ENCODE peak calls at places on chromosomes 5 and 9, in ten cellular contexts. One of them, this sample, is unnamed.

GRCh38 chr5:32909207-32909606 is 198.1 kb downstream of the NPR3 start:
- DNase-seq in heart right ventricle: no peak
- DNase-seq in BJ: peak
- DNase-seq in choroid plexus epithelial cell: peak
- DNase-seq in HFF-Myc: no peak
- DNase-seq in left ventricle myocardium inferior: no peak
- DNase-seq in cardiac fibroblast: peak
- DNase-seq in right lobe of liver: no peak
- DNase-seq in foreskin fibroblast: peak
- DNase-seq in AG04449: peak
- DNase-seq in this sample: no peak

GRCh38 chr9:14056235-14056930 is 257.6 kb downstream of the NFIB start:
- DNase-seq in heart right ventricle: no peak
- DNase-seq in BJ: no peak
- DNase-seq in choroid plexus epithelial cell: peak
- DNase-seq in HFF-Myc: no peak
- DNase-seq in left ventricle myocardium inferior: no peak
- DNase-seq in cardiac fibroblast: peak
- DNase-seq in right lobe of liver: no peak
- DNase-seq in foreskin fibroblast: peak
- DNase-seq in AG04449: no peak
- DNase-seq in this sample: no peak

GRCh38 chr9:17614929-17615328 is 36.1 kb downstream of the SH3GL2 start:
- DNase-seq in heart right ventricle: no peak
- DNase-seq in BJ: no peak
- DNase-seq in choroid plexus epithelial cell: no peak
- DNase-seq in HFF-Myc: no peak
- DNase-seq in left ventricle myocardium inferior: no peak
- DNase-seq in cardiac fibroblast: no peak
- DNase-seq in right lobe of liver: no peak
- DNase-seq in foreskin fibroblast: no peak
- DNase-seq in AG04449: no peak
- DNase-seq in this sample: no peak

GRCh38 chr5:172985596-172985995 is 2.0 kb downstream of the ATP6V0E1 start:
- DNase-seq in heart right ventricle: no peak
- DNase-seq in BJ: no peak
- DNase-seq in choroid plexus epithelial cell: no peak
- DNase-seq in HFF-Myc: no peak
- DNase-seq in left ventricle myocardium inferior: no peak
- DNase-seq in cardiac fibroblast: no peak
- DNase-seq in right lobe of liver: no peak
- DNase-seq in foreskin fibroblast: no peak
- DNase-seq in AG04449: no peak
- DNase-seq in this sample: no peak

GRCh38 chr9:101264727-101265126 is 120.1 kb downstream of the BAAT start:
- DNase-seq in heart right ventricle: no peak
- DNase-seq in BJ: no peak
- DNase-seq in choroid plexus epithelial cell: no peak
- DNase-seq in HFF-Myc: no peak
- DNase-seq in left ventricle myocardium inferior: no peak
- DNase-seq in cardiac fibroblast: no peak
- DNase-seq in right lobe of liver: no peak
- DNase-seq in foreskin fibroblast: no peak
- DNase-seq in AG04449: no peak
- DNase-seq in this sample: no peak

GRCh38 chr5:174177976-174178600 is 132.6 kb downstream of the NSG2 start:
- DNase-seq in heart right ventricle: no peak
- DNase-seq in BJ: no peak
- DNase-seq in choroid plexus epithelial cell: no peak
- DNase-seq in HFF-Myc: no peak
- DNase-seq in left ventricle myocardium inferior: no peak
- DNase-seq in cardiac fibroblast: no peak
- DNase-seq in right lobe of liver: no peak
- DNase-seq in foreskin fibroblast: no peak
- DNase-seq in AG04449: no peak
- DNase-seq in this sample: peak

GRCh38 chr5:88660326-88660946 is 222.5 kb downstream of the MEF2C start:
- DNase-seq in heart right ventricle: no peak
- DNase-seq in BJ: no peak
- DNase-seq in choroid plexus epithelial cell: no peak
- DNase-seq in HFF-Myc: no peak
- DNase-seq in left ventricle myocardium inferior: no peak
- DNase-seq in cardiac fibroblast: peak
- DNase-seq in right lobe of liver: no peak
- DNase-seq in foreskin fibroblast: peak
- DNase-seq in AG04449: no peak
- DNase-seq in this sample: peak

GRCh38 chr5:55533806-55534435 is 843 bp downstream of the PLPP1 start:
- DNase-seq in heart right ventricle: no peak
- DNase-seq in BJ: no peak
- DNase-seq in choroid plexus epithelial cell: peak
- DNase-seq in HFF-Myc: peak
- DNase-seq in left ventricle myocardium inferior: no peak
- DNase-seq in cardiac fibroblast: peak
- DNase-seq in right lobe of liver: no peak
- DNase-seq in foreskin fibroblast: peak
- DNase-seq in AG04449: no peak
- DNase-seq in this sample: peak

GRCh38 chr9:86585422-86586143 is 231.4 kb upstream of the TUT7 start:
- DNase-seq in heart right ventricle: no peak
- DNase-seq in BJ: no peak
- DNase-seq in choroid plexus epithelial cell: peak
- DNase-seq in HFF-Myc: no peak
- DNase-seq in left ventricle myocardium inferior: no peak
- DNase-seq in cardiac fibroblast: peak
- DNase-seq in right lobe of liver: no peak
- DNase-seq in foreskin fibroblast: peak
- DNase-seq in AG04449: no peak
- DNase-seq in this sample: no peak

GRCh38 chr9:133606722-133607053 is 2.5 kb downstream of the FAM163B start:
- DNase-seq in heart right ventricle: no peak
- DNase-seq in BJ: no peak
- DNase-seq in choroid plexus epithelial cell: no peak
- DNase-seq in HFF-Myc: no peak
- DNase-seq in left ventricle myocardium inferior: no peak
- DNase-seq in cardiac fibroblast: no peak
- DNase-seq in right lobe of liver: no peak
- DNase-seq in foreskin fibroblast: no peak
- DNase-seq in AG04449: no peak
- DNase-seq in this sample: no peak

GRCh38 chr9:18982246-18982589 is 50.8 kb downstream of the SAXO1 start:
- DNase-seq in heart right ventricle: peak
- DNase-seq in BJ: no peak
- DNase-seq in choroid plexus epithelial cell: no peak
- DNase-seq in HFF-Myc: no peak
- DNase-seq in left ventricle myocardium inferior: no peak
- DNase-seq in cardiac fibroblast: no peak
- DNase-seq in right lobe of liver: no peak
- DNase-seq in foreskin fibroblast: peak
- DNase-seq in AG04449: no peak
- DNase-seq in this sample: no peak

GRCh38 chr9:22158983-22159382 is 149.9 kb upstream of the CDKN2B start:
- DNase-seq in heart right ventricle: no peak
- DNase-seq in BJ: no peak
- DNase-seq in choroid plexus epithelial cell: peak
- DNase-seq in HFF-Myc: no peak
- DNase-seq in left ventricle myocardium inferior: peak
- DNase-seq in cardiac fibroblast: peak
- DNase-seq in right lobe of liver: no peak
- DNase-seq in foreskin fibroblast: peak
- DNase-seq in AG04449: no peak
- DNase-seq in this sample: peak

GRCh38 chr9:129021091-129021490 is 7.0 kb downstream of the SH3GLB2 start:
- DNase-seq in heart right ventricle: no peak
- DNase-seq in BJ: no peak
- DNase-seq in choroid plexus epithelial cell: no peak
- DNase-seq in HFF-Myc: no peak
- DNase-seq in left ventricle myocardium inferior: no peak
- DNase-seq in cardiac fibroblast: no peak
- DNase-seq in right lobe of liver: no peak
- DNase-seq in foreskin fibroblast: no peak
- DNase-seq in AG04449: no peak
- DNase-seq in this sample: no peak

GRCh38 chr9:134222018-134222573 is 57.7 kb upstream of the RNU6ATAC start:
- DNase-seq in heart right ventricle: peak
- DNase-seq in BJ: no peak
- DNase-seq in choroid plexus epithelial cell: no peak
- DNase-seq in HFF-Myc: no peak
- DNase-seq in left ventricle myocardium inferior: no peak
- DNase-seq in cardiac fibroblast: no peak
- DNase-seq in right lobe of liver: peak
- DNase-seq in foreskin fibroblast: no peak
- DNase-seq in AG04449: no peak
- DNase-seq in this sample: no peak

GRCh38 chr9:89635007-89635742 is 30.4 kb downstream of the GADD45G start:
- DNase-seq in heart right ventricle: no peak
- DNase-seq in BJ: peak
- DNase-seq in choroid plexus epithelial cell: peak
- DNase-seq in HFF-Myc: no peak
- DNase-seq in left ventricle myocardium inferior: no peak
- DNase-seq in cardiac fibroblast: peak
- DNase-seq in right lobe of liver: no peak
- DNase-seq in foreskin fibroblast: peak
- DNase-seq in AG04449: no peak
- DNase-seq in this sample: peak

DNA sequence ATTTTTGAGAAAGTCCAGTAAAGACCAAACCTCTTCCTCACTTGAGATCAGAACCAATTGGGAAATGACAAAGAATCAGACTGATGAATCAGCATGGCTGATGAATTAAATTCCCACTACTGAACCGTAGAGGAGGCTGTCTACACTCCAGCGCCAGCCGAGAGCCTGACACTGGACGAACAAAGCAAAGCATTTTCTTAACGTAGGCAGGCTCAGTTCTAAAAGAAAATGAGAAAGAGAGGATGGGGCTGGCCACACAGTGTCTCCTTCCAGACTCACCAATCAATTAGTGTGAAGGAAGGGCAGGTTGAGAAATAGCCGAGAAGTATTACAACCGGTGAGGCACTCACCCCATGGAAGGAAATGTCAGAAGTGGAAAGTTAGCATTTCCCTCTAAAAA is 49.4 kb downstream of the ITGA1 start:
- DNase-seq in heart right ventricle: no peak
- DNase-seq in BJ: no peak
- DNase-seq in choroid plexus epithelial cell: peak
- DNase-seq in HFF-Myc: no peak
- DNase-seq in left ventricle myocardium inferior: no peak
- DNase-seq in cardiac fibroblast: peak
- DNase-seq in right lobe of liver: no peak
- DNase-seq in foreskin fibroblast: no peak
- DNase-seq in AG04449: no peak
- DNase-seq in this sample: peak
- TF ChIP-seq CTCF in heart right ventricle: no peak
- TF ChIP-seq CTCF in BJ: no peak
- TF ChIP-seq CTCF in choroid plexus epithelial cell: peak
- TF ChIP-seq CTCF in HFF-Myc: no peak
- TF ChIP-seq CTCF in left ventricle myocardium inferior: no peak
- TF ChIP-seq CTCF in cardiac fibroblast: peak
- TF ChIP-seq CTCF in right lobe of liver: no peak
- TF ChIP-seq CTCF in foreskin fibroblast: no peak
- TF ChIP-seq CTCF in AG04449: no peak
- TF ChIP-seq CTCF in this sample: no peak

GRCh38 chr9:93095205-93096130 is 549 bp upstream of the CARD19 start:
- DNase-seq in heart right ventricle: peak
- DNase-seq in BJ: peak
- DNase-seq in choroid plexus epithelial cell: peak
- DNase-seq in HFF-Myc: peak
- DNase-seq in left ventricle myocardium inferior: peak
- DNase-seq in cardiac fibroblast: peak
- DNase-seq in right lobe of liver: peak
- DNase-seq in foreskin fibroblast: peak
- DNase-seq in AG04449: peak
- DNase-seq in this sample: peak
- H3K4me3 ChIP-seq in heart right ventricle: peak
- H3K4me3 ChIP-seq in BJ: peak
- H3K4me3 ChIP-seq in choroid plexus epithelial cell: peak
- H3K4me3 ChIP-seq in HFF-Myc: peak
- H3K4me3 ChIP-seq in left ventricle myocardium inferior: peak
- H3K4me3 ChIP-seq in cardiac fibroblast: peak
- H3K4me3 ChIP-seq in right lobe of liver: peak
- H3K4me3 ChIP-seq in foreskin fibroblast: peak
- H3K4me3 ChIP-seq in AG04449: peak
- H3K4me3 ChIP-seq in this sample: peak

DNA sequence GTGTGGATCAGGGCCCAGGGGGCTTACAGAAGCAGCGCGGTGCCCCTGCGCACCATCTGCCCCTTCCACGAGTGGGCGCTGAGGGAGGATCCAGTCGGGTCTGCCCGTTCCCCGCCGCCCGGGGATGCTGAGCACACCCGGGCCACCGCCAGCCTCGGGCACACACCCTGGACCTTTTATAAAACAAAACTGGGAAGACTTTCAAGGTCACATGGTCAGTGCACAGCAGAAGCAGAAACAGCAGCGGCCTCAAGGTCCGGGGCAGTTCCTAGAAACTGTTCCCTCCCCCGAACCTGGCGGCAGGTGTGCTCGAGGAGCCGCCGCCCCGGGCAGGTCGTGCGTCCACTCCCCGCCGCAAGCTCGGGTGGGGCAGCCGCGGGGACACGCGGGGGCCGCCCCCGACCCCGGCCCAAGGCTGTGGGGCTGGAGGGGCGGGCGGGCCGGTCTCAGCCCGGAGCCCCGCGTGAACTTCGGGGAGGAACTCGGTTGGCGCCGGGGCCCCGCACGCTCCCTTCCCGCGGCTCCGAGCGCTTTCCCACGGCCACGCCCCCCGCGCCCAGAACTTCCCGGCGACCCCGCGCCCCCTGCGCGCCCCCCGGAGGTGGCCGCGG is 619 bp upstream of the PPP1R26 start:
- DNase-seq in heart right ventricle: no peak
- DNase-seq in BJ: no peak
- DNase-seq in choroid plexus epithelial cell: no peak
- DNase-seq in HFF-Myc: no peak
- DNase-seq in left ventricle myocardium inferior: no peak
- DNase-seq in cardiac fibroblast: peak
- DNase-seq in right lobe of liver: peak
- DNase-seq in foreskin fibroblast: peak
- DNase-seq in AG04449: no peak
- DNase-seq in this sample: peak
- TF ChIP-seq CTCF in heart right ventricle: no peak
- TF ChIP-seq CTCF in BJ: peak
- TF ChIP-seq CTCF in choroid plexus epithelial cell: peak
- TF ChIP-seq CTCF in HFF-Myc: no peak
- TF ChIP-seq CTCF in left ventricle myocardium inferior: peak
- TF ChIP-seq CTCF in cardiac fibroblast: peak
- TF ChIP-seq CTCF in right lobe of liver: peak
- TF ChIP-seq CTCF in foreskin fibroblast: no peak
- TF ChIP-seq CTCF in AG04449: peak
- TF ChIP-seq CTCF in this sample: peak

DNA sequence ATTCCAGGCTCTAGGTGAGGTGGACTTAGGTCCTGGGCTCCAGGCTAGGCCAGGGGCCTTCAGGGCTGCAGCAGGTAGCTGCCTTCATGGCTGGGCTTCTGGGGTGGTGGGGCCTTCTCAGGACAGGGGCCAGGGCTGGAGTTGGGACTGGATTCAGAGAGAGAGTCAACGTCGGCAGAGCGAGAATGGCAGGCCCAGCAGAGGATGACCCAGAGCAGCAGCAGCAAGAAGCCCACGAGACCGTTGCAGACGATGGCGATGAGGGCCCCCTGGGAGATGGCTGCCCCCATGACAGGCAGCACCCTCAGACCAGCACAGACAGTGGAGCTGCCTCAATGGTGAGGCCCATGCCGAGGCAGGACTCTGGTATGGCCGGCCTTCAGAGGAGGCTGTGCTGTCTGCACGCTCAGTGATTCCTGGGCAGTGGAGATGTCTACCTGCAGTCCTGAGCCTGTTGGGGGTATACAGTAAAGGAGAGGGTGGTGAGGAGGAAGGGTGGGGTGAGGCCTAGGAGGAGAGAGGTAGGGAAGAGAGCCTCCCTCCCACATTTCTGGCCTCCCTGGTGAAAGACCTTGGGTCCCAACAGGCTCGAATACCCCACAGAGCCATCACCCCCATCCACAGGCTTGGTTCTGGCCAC is 1.3 kb downstream of the ENHO start:
- DNase-seq in heart right ventricle: no peak
- DNase-seq in BJ: no peak
- DNase-seq in choroid plexus epithelial cell: no peak
- DNase-seq in HFF-Myc: no peak
- DNase-seq in left ventricle myocardium inferior: no peak
- DNase-seq in cardiac fibroblast: no peak
- DNase-seq in right lobe of liver: no peak
- DNase-seq in foreskin fibroblast: no peak
- DNase-seq in AG04449: no peak
- DNase-seq in this sample: no peak
- H3K4me3 ChIP-seq in heart right ventricle: no peak
- H3K4me3 ChIP-seq in BJ: no peak
- H3K4me3 ChIP-seq in choroid plexus epithelial cell: no peak
- H3K4me3 ChIP-seq in HFF-Myc: no peak
- H3K4me3 ChIP-seq in left ventricle myocardium inferior: no peak
- H3K4me3 ChIP-seq in cardiac fibroblast: no peak
- H3K4me3 ChIP-seq in right lobe of liver: no peak
- H3K4me3 ChIP-seq in foreskin fibroblast: no peak
- H3K4me3 ChIP-seq in AG04449: no peak
- H3K4me3 ChIP-seq in this sample: no peak